ENCODE peak calls at places on chromosomes 11 and 22, in four cellular contexts. A, K, I and F are unnamed samples.

GRCh38 chr11:35035894-35036408 is 103.0 kb upstream of the CD44 start:
- DNase-seq in A (peak), K (no peak), I (peak), F (peak)

GRCh38 chr11:30244255-30244654 is 13.4 kb downstream of the FSHB start:
- DNase-seq in A (peak), K (no peak), I (no peak), F (no peak)

GRCh38 chr11:119505861-119506260 is 82.9 kb upstream of the THY1 start:
- DNase-seq in A (peak), K (no peak), I (no peak), F (peak)

GRCh38 chr11:6253196-6253595 is 6.4 kb upstream of the CCKBR start:
- DNase-seq in A (no peak), K (no peak), I (no peak), F (no peak)

GRCh38 chr22:45210174-45210573 is 30.5 kb downstream of the KIAA0930 start:
- DNase-seq in A (no peak), K (no peak), I (no peak), F (no peak)

GRCh38 chr11:12552677-12553076 is 121.5 kb upstream of the TEAD1 start:
- DNase-seq in A (peak), K (no peak), I (peak), F (peak)

GRCh38 chr11:9138612-9139579 is 47.5 kb upstream of the SCUBE2 start:
- DNase-seq in A (peak), K (no peak), I (peak), F (peak)

GRCh38 chr22:49325531-49326395 is 501.9 kb downstream of the BRD1 start:
- DNase-seq in A (peak), K (no peak), I (no peak), F (no peak)

GRCh38 chr11:72191961-72192381 is at the start of gene FOLR1:
- DNase-seq in A (no peak), K (no peak), I (no peak), F (no peak)

GRCh38 chr11:93662177-93662575 is 694 bp downstream of the CEP295 start:
- DNase-seq in A (no peak), K (no peak), I (no peak), F (no peak)

GRCh38 chr11:94849836-94850235 is 81.7 kb downstream of the AMOTL1 start:
- DNase-seq in A (peak), K (no peak), I (peak), F (peak)